ENCODE peak calls at places on chromosomes 4 and X, in five cellular contexts. F, H, W, M and E are unnamed samples.

GRCh38 chr4:168248311-168248710 is 70.2 kb downstream of the DDX60 start:
- DNase-seq in F (no peak), H (no peak), W (no peak), M (no peak), E (no peak)

GRCh38 chr4:37892641-37893040 is 1.8 kb downstream of the TBC1D1 start:
- DNase-seq in F (no peak), H (peak), W (no peak), M (no peak), E (no peak)

GRCh38 chr4:23906839-23907238 is 17.0 kb upstream of the PPARGC1A start:
- DNase-seq in F (no peak), H (no peak), W (no peak), M (no peak), E (no peak)

GRCh38 chr4:126850286-126850685 is 782.5 kb upstream of the INTU start:
- DNase-seq in F (no peak), H (no peak), W (no peak), M (no peak), E (no peak)

GRCh38 chrX:88988796-88989195 is 241.8 kb downstream of the CPXCR1 start:
- DNase-seq in F (no peak), H (no peak), W (no peak), M (no peak), E (no peak)

GRCh38 chr4:130814896-130815295 is 1718.9 kb downstream of the C4orf33 start:
- DNase-seq in F (no peak), H (no peak), W (no peak), M (no peak), E (no peak)

GRCh38 chr4:27985522-27985921 is 1124.9 kb downstream of the STIM2 start:
- DNase-seq in F (no peak), H (no peak), W (no peak), M (no peak), E (no peak)

GRCh38 chrX:136896121-136896914 is 15.8 kb upstream of the RBMX start:
- DNase-seq in F (no peak), H (no peak), W (no peak), M (no peak), E (no peak)

GRCh38 chrX:52504551-52504950 is 8.9 kb downstream of the XAGE1A start:
- DNase-seq in F (no peak), H (no peak), W (no peak), M (no peak), E (no peak)

GRCh38 chrX:48589482-48590162 is 7.7 kb upstream of the WDR13 start:
- DNase-seq in F (no peak), H (no peak), W (no peak), M (no peak), E (peak)

GRCh38 chr4:1987721-1988326 is 20.9 kb downstream of the NELFA start:
- DNase-seq in F (peak), H (no peak), W (no peak), M (peak), E (no peak)

GRCh38 chrX:39011454-39012204 is 210.4 kb downstream of the MID1IP1 start:
- DNase-seq in F (peak), H (no peak), W (no peak), M (no peak), E (no peak)

GRCh38 chr4:153758688-153759406 is 977 bp downstream of the RNF175 start:
- DNase-seq in F (no peak), H (no peak), W (no peak), M (no peak), E (no peak)

GRCh38 chr4:39279416-39279815 is 86.7 kb downstream of the RFC1 start:
- DNase-seq in F (no peak), H (no peak), W (no peak), M (no peak), E (no peak)

GRCh38 chr4:186904104-186904503 is 180.4 kb upstream of the FAT1 start:
- DNase-seq in F (no peak), H (no peak), W (no peak), M (no peak), E (no peak)

GRCh38 chr4:83852085-83852451 is 316.2 kb downstream of the GPAT3 start:
- DNase-seq in F (no peak), H (no peak), W (no peak), M (no peak), E (no peak)

GRCh38 chr4:1367230-1367935 is 20.4 kb downstream of the UVSSA start:
- DNase-seq in F (peak), H (no peak), W (peak), M (no peak), E (no peak)

GRCh38 chr4:7324651-7325121 is 110.0 kb downstream of the PSAPL1 start:
- DNase-seq in F (peak), H (no peak), W (no peak), M (peak), E (no peak)

GRCh38 chr4:89171176-89171575 is 59.8 kb downstream of the TIGD2 start:
- DNase-seq in F (no peak), H (no peak), W (no peak), M (no peak), E (no peak)

GRCh38 chr4:7165874-7166201 is 26.5 kb upstream of the SORCS2 start:
- DNase-seq in F (no peak), H (no peak), W (no peak), M (peak), E (no peak)

GRCh38 chr4:650951-651883 is 22.9 kb downstream of the ATP5ME start:
- DNase-seq in F (peak), H (no peak), W (no peak), M (peak), E (no peak)